ENCODE peak calls at places on chromosomes 16 and 17, in four cellular contexts. One of them, this sample, is unnamed.

GRCh38 chr17:82931696-82932060 is 91.9 kb upstream of the ZNF750 start:
- DNase-seq in tibial nerve: peak; percentile 87
- DNase-seq in fibroblast of the aortic adventitia: peak; percentile 83
- DNase-seq in heart left ventricle: peak; percentile 69
- DNase-seq in this sample: no peak

GRCh38 chr16:67163903-67164558 is 514 bp upstream of the HSF4 start:
- DNase-seq in fibroblast of the aortic adventitia: no peak
- DNase-seq in tibial nerve: no peak
- DNase-seq in heart left ventricle: no peak
- DNase-seq in this sample: no peak

GRCh38 chr17:3569534-3570137 is 12.0 kb upstream of the TRPV3 start:
- DNase-seq in tibial nerve: no peak
- DNase-seq in heart left ventricle: no peak
- DNase-seq in fibroblast of the aortic adventitia: no peak
- DNase-seq in this sample: no peak

GRCh38 chr17:57519199-57519598 is 225.9 kb downstream of the CCDC182 start:
- DNase-seq in tibial nerve: no peak
- DNase-seq in heart left ventricle: no peak
- DNase-seq in fibroblast of the aortic adventitia: peak; percentile 63
- DNase-seq in this sample: no peak

GRCh38 chr16:73530529-73530928 is 482.6 kb upstream of the ZFHX3 start:
- DNase-seq in fibroblast of the aortic adventitia: no peak
- DNase-seq in heart left ventricle: no peak
- DNase-seq in tibial nerve: no peak
- DNase-seq in this sample: no peak

GRCh38 chr16:67541391-67542263 is 13.0 kb downstream of the RIPOR1 start:
- DNase-seq in fibroblast of the aortic adventitia: no peak
- DNase-seq in heart left ventricle: no peak
- DNase-seq in tibial nerve: no peak
- DNase-seq in this sample: peak; percentile 55

GRCh38 chr16:57537194-57537505 is 779 bp upstream of the CCDC102A start:
- DNase-seq in fibroblast of the aortic adventitia: no peak
- DNase-seq in heart left ventricle: no peak
- DNase-seq in tibial nerve: no peak
- DNase-seq in this sample: no peak

GRCh38 chr17:879546-879945 is 97.4 kb downstream of the MRM3 start:
- DNase-seq in heart left ventricle: peak; percentile 84
- DNase-seq in tibial nerve: peak; percentile 52
- DNase-seq in fibroblast of the aortic adventitia: peak; percentile 93
- DNase-seq in this sample: peak; percentile 68

GRCh38 chr17:75524971-75525805 is at the start of gene LLGL2:
- DNase-seq in fibroblast of the aortic adventitia: no peak
- DNase-seq in tibial nerve: no peak
- DNase-seq in heart left ventricle: peak; percentile 72
- DNase-seq in this sample: peak; percentile 96

GRCh38 chr16:67235816-67236547 is 9.1 kb downstream of the TMEM208 start:
- DNase-seq in heart left ventricle: no peak
- DNase-seq in tibial nerve: no peak
- DNase-seq in fibroblast of the aortic adventitia: no peak
- DNase-seq in this sample: no peak

GRCh38 chr17:81909966-81910839 is 996 bp downstream of the PCYT2 start:
- DNase-seq in fibroblast of the aortic adventitia: no peak
- DNase-seq in tibial nerve: no peak
- DNase-seq in heart left ventricle: no peak
- DNase-seq in this sample: no peak

GRCh38 chr17:67517335-67517734 is 140.3 kb downstream of the PITPNC1 start:
- DNase-seq in heart left ventricle: no peak
- DNase-seq in fibroblast of the aortic adventitia: no peak
- DNase-seq in tibial nerve: no peak
- DNase-seq in this sample: no peak
- TF ChIP-seq CTCF in heart left ventricle: no peak
- TF ChIP-seq CTCF in fibroblast of the aortic adventitia: no peak
- TF ChIP-seq CTCF in tibial nerve: no peak
- TF ChIP-seq CTCF in this sample: no peak

GRCh38 chr17:39916918-39917317 is 1.5 kb downstream of the GSDMB start:
- DNase-seq in fibroblast of the aortic adventitia: peak; percentile 25
- DNase-seq in heart left ventricle: no peak
- DNase-seq in tibial nerve: no peak
- DNase-seq in this sample: peak; percentile 94
- TF ChIP-seq CTCF in fibroblast of the aortic adventitia: no peak
- TF ChIP-seq CTCF in heart left ventricle: no peak
- TF ChIP-seq CTCF in tibial nerve: no peak
- TF ChIP-seq CTCF in this sample: no peak

GRCh38 chr16:2950773-2951172 is 13.3 kb upstream of the KREMEN2 start:
- DNase-seq in fibroblast of the aortic adventitia: no peak
- DNase-seq in heart left ventricle: no peak
- DNase-seq in tibial nerve: no peak
- DNase-seq in this sample: no peak
- TF ChIP-seq CTCF in fibroblast of the aortic adventitia: no peak
- TF ChIP-seq CTCF in heart left ventricle: no peak
- TF ChIP-seq CTCF in tibial nerve: no peak
- TF ChIP-seq CTCF in this sample: no peak

GRCh38 chr16:27085182-27085581 is 18.5 kb downstream of the C16orf82 start:
- DNase-seq in tibial nerve: no peak
- DNase-seq in fibroblast of the aortic adventitia: no peak
- DNase-seq in heart left ventricle: no peak
- DNase-seq in this sample: no peak

GRCh38 chr16:27083861-27084261 is 17.1 kb downstream of the C16orf82 start:
- DNase-seq in fibroblast of the aortic adventitia: no peak
- DNase-seq in heart left ventricle: peak; percentile 15
- DNase-seq in tibial nerve: no peak
- DNase-seq in this sample: no peak

GRCh38 chr16:27084296-27085065 is 17.8 kb downstream of the C16orf82 start:
- DNase-seq in tibial nerve: no peak
- DNase-seq in heart left ventricle: no peak
- DNase-seq in fibroblast of the aortic adventitia: no peak
- DNase-seq in this sample: no peak

DNA sequence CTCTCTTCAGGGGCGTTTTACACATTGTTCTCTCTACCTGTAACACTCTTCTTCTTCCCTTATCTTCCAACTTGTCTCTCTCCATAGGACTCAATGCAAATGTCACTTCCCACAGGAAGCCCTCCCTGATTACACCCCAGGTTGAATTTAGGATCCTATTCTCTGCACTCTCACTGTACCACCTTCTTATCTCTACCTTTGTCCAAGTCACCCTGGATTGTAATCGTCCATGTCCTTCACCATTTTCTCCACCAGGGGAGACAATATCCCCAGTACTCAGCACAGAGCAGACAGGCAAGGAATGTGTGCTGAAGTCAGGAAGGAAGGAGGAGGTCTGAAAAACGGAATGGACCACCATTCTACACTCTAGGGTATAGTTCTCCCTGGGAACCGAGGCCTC is 14.1 kb downstream of the C16orf82 start:
- DNase-seq in fibroblast of the aortic adventitia: peak; percentile 2
- DNase-seq in heart left ventricle: no peak
- DNase-seq in tibial nerve: no peak
- DNase-seq in this sample: peak; percentile 13
- TF ChIP-seq CTCF in fibroblast of the aortic adventitia: peak; percentile 48
- TF ChIP-seq CTCF in heart left ventricle: no peak
- TF ChIP-seq CTCF in tibial nerve: no peak
- TF ChIP-seq CTCF in this sample: peak; percentile 49

GRCh38 chr17:45160505-45161287 is 979 bp upstream of the HEXIM2 start:
- DNase-seq in fibroblast of the aortic adventitia: peak; percentile 59
- DNase-seq in tibial nerve: peak; percentile 63
- DNase-seq in heart left ventricle: peak; percentile 79
- DNase-seq in this sample: peak; percentile 87
- TF ChIP-seq CTCF in fibroblast of the aortic adventitia: peak; percentile 22
- TF ChIP-seq CTCF in tibial nerve: no peak
- TF ChIP-seq CTCF in heart left ventricle: peak; percentile 8
- TF ChIP-seq CTCF in this sample: peak; percentile 3

DNA sequence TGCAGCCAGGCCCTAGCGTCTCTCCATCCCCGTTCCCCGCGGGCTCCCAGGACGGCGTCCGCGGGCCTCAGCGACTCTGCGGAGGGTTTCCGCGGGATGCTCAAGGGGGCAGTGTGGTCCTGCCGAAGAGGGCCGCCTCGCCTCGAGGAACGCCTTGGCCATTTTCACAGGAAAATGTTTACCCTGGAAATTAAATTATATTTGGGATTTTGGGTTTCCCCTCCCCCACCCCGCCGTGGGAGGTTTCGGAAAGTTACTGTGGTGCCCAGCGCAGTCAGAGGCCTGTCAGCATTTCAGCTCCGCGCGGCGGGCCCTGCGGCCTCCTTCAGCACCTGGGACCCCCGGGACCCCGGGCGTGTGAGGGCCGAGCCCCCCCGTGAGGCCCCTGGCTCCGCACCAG is 94.5 kb downstream of the PCTP start:
- DNase-seq in fibroblast of the aortic adventitia: peak; percentile 32
- DNase-seq in tibial nerve: peak; percentile 52
- DNase-seq in heart left ventricle: peak; percentile 27
- DNase-seq in this sample: no peak
- TF ChIP-seq CTCF in fibroblast of the aortic adventitia: peak; percentile 72
- TF ChIP-seq CTCF in tibial nerve: peak; percentile 51
- TF ChIP-seq CTCF in heart left ventricle: peak; percentile 47
- TF ChIP-seq CTCF in this sample: no peak

GRCh38 chr17:49603720-49604119 is 28.0 kb downstream of the NXPH3 start:
- DNase-seq in fibroblast of the aortic adventitia: peak; percentile 33
- DNase-seq in tibial nerve: no peak
- DNase-seq in heart left ventricle: no peak
- DNase-seq in this sample: no peak
- TF ChIP-seq CTCF in fibroblast of the aortic adventitia: peak; percentile 43
- TF ChIP-seq CTCF in tibial nerve: no peak
- TF ChIP-seq CTCF in heart left ventricle: no peak
- TF ChIP-seq CTCF in this sample: no peak

GRCh38 chr16:78004501-78004900 is 17.8 kb upstream of the CLEC3A start:
- DNase-seq in tibial nerve: no peak
- DNase-seq in fibroblast of the aortic adventitia: no peak
- DNase-seq in heart left ventricle: no peak
- DNase-seq in this sample: no peak

GRCh38 chr16:78002915-78003538 is 19.3 kb upstream of the CLEC3A start:
- DNase-seq in tibial nerve: peak; percentile 74
- DNase-seq in heart left ventricle: peak; percentile 77
- DNase-seq in fibroblast of the aortic adventitia: peak; percentile 92
- DNase-seq in this sample: peak; percentile 86

GRCh38 chr16:78007121-78007520 is 15.2 kb upstream of the CLEC3A start:
- DNase-seq in tibial nerve: no peak
- DNase-seq in fibroblast of the aortic adventitia: no peak
- DNase-seq in heart left ventricle: no peak
- DNase-seq in this sample: no peak

GRCh38 chr16:78005881-78006280 is 16.5 kb upstream of the CLEC3A start:
- DNase-seq in tibial nerve: no peak
- DNase-seq in heart left ventricle: no peak
- DNase-seq in fibroblast of the aortic adventitia: no peak
- DNase-seq in this sample: no peak
- TF ChIP-seq CTCF in tibial nerve: no peak
- TF ChIP-seq CTCF in heart left ventricle: no peak
- TF ChIP-seq CTCF in fibroblast of the aortic adventitia: peak; percentile 9
- TF ChIP-seq CTCF in this sample: no peak

DNA sequence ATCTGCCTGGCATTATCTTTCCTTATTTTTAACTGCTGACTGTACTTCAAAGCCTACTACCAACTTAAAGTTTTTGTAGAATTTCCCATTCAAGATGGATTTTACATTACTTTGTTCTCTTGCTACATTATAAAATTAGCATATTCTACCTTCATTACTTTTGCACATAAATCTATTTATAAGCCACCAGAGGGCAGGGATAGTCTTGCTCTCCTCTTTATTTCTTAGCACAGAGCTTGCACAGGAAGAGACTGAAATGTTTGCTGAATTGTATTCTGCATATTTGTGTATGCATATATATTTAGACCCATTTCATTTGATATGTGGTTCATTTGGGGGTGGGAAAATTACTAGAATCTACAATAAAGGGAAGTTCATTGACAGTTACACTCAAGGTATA is 108.0 kb downstream of the SKAP1 start:
- DNase-seq in heart left ventricle: no peak
- DNase-seq in fibroblast of the aortic adventitia: peak; percentile 18
- DNase-seq in tibial nerve: no peak
- DNase-seq in this sample: no peak
- TF ChIP-seq CTCF in heart left ventricle: no peak
- TF ChIP-seq CTCF in fibroblast of the aortic adventitia: peak; percentile 14
- TF ChIP-seq CTCF in tibial nerve: no peak
- TF ChIP-seq CTCF in this sample: no peak

GRCh38 chr16:29313559-29313887 is 93.0 kb downstream of the NPIPB11 start:
- DNase-seq in heart left ventricle: no peak
- DNase-seq in tibial nerve: no peak
- DNase-seq in fibroblast of the aortic adventitia: no peak
- DNase-seq in this sample: no peak

GRCh38 chr16:29311636-29312344 is 94.7 kb downstream of the NPIPB11 start:
- DNase-seq in fibroblast of the aortic adventitia: no peak
- DNase-seq in tibial nerve: no peak
- DNase-seq in heart left ventricle: no peak
- DNase-seq in this sample: no peak

GRCh38 chr16:29312835-29313558 is 93.5 kb downstream of the NPIPB11 start:
- DNase-seq in heart left ventricle: no peak
- DNase-seq in fibroblast of the aortic adventitia: no peak
- DNase-seq in tibial nerve: no peak
- DNase-seq in this sample: no peak

GRCh38 chr16:29308644-29309546 is 97.6 kb downstream of the NPIPB11 start:
- DNase-seq in fibroblast of the aortic adventitia: no peak
- DNase-seq in heart left ventricle: no peak
- DNase-seq in tibial nerve: no peak
- DNase-seq in this sample: no peak

DNA sequence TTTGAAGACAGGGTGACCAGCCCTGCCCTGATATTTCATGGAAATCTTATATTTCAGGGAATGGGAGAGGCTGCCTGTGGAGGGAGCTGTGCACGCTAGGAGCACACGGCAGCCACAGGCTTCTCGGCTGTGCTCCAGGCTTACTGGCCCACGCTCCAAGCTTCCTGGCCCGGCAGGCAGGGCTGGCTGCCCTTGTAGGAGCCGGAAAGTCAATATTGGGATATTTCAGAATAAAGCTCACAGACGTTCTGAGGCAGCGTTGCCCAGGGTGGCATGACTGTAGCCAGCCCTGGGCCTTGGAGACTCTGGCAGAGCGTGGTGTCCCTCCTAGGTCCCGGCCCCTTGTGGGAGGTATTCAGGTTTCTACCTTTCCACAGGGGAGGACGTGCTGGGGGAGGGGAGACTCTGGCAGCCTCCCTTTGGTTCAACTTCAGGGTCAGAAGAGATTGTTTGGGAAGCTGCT is 95.6 kb downstream of the NPIPB11 start:
- DNase-seq in heart left ventricle: no peak
- DNase-seq in fibroblast of the aortic adventitia: peak; percentile 76
- DNase-seq in tibial nerve: no peak
- DNase-seq in this sample: no peak
- TF ChIP-seq CTCF in heart left ventricle: no peak
- TF ChIP-seq CTCF in fibroblast of the aortic adventitia: peak; percentile 53
- TF ChIP-seq CTCF in tibial nerve: no peak
- TF ChIP-seq CTCF in this sample: no peak